ENCODE peak calls at places on chromosomes 11 and 22, in ten cellular contexts. L, J, T, B, W, A, G, P, F and Q are unnamed samples.

GRCh38 chr11:35177370-35177769 is 38.4 kb downstream of the CD44 start:
- DNase-seq in L (peak; percentile 62), J (no peak), T (no peak), B (no peak), W (no peak), A (peak; percentile 35), G (no peak), P (no peak), F (no peak), Q (no peak)

GRCh38 chr22:30240541-30241417 is 5.8 kb downstream of the LIF start:
- DNase-seq in L (no peak), J (no peak), T (no peak), B (no peak), W (no peak), A (no peak), G (no peak), P (no peak), F (no peak), Q (no peak)

GRCh38 chr11:64226507-64227051 is 505 bp downstream of the NUDT22 start:
- DNase-seq in L (no peak), J (peak; percentile 76), T (no peak), B (peak; percentile 59), W (peak; percentile 91), A (no peak), G (no peak), P (no peak), F (no peak), Q (peak; percentile 61)

GRCh38 chr11:131810511-131810910 is 440.1 kb downstream of the NTM start:
- DNase-seq in L (no peak), J (no peak), T (no peak), B (no peak), W (no peak), A (no peak), G (no peak), P (no peak), F (no peak), Q (no peak)

GRCh38 chr11:109697140-109697843 is 275.3 kb downstream of the C11orf87 start:
- DNase-seq in L (no peak), J (no peak), T (peak; percentile 76), B (peak; percentile 59), W (no peak), A (peak; percentile 55), G (no peak), P (no peak), F (no peak), Q (peak; percentile 83)

GRCh38 chr11:66326261-66327111 is 9.6 kb upstream of the CD248 start:
- DNase-seq in L (no peak), J (no peak), T (peak; percentile 72), B (no peak), W (peak; percentile 89), A (no peak), G (no peak), P (no peak), F (no peak), Q (no peak)

GRCh38 chr11:2913029-2913431 is 16.2 kb downstream of the PHLDA2 start:
- DNase-seq in L (no peak), J (peak; percentile 59), T (peak; percentile 35), B (peak; percentile 54), W (no peak), A (peak; percentile 58), G (no peak), P (no peak), F (no peak), Q (no peak)

GRCh38 chr22:45742866-45743450 is 71.3 kb downstream of the ATXN10 start:
- DNase-seq in L (peak; percentile 54), J (peak; percentile 31), T (peak; percentile 73), B (peak; percentile 38), W (no peak), A (peak; percentile 25), G (no peak), P (no peak), F (no peak), Q (no peak)

GRCh38 chr11:80958414-80958813 is 1517.6 kb upstream of the TENM4 start:
- DNase-seq in L (peak; percentile 74), J (no peak), T (peak; percentile 91), B (no peak), W (no peak), A (peak; percentile 25), G (no peak), P (no peak), F (no peak), Q (peak; percentile 63)

GRCh38 chr22:46003271-46004091 is 26.5 kb upstream of the WNT7B start:
- DNase-seq in L (no peak), J (no peak), T (no peak), B (no peak), W (no peak), A (no peak), G (no peak), P (no peak), F (no peak), Q (no peak)

GRCh38 chr22:37428649-37429586 is 1.6 kb upstream of the ELFN2 start:
- DNase-seq in L (no peak), J (peak; percentile 51), T (peak; percentile 58), B (peak; percentile 50), W (no peak), A (no peak), G (no peak), P (no peak), F (no peak), Q (peak; percentile 36)

GRCh38 chr11:77106759-77107158 is 4.1 kb downstream of the OMP start:
- DNase-seq in L (no peak), J (no peak), T (no peak), B (no peak), W (no peak), A (no peak), G (no peak), P (no peak), F (no peak), Q (no peak)

GRCh38 chr11:96652516-96652915 is 262.7 kb downstream of the JRKL start:
- DNase-seq in L (no peak), J (no peak), T (no peak), B (no peak), W (no peak), A (no peak), G (no peak), P (no peak), F (no peak), Q (no peak)

GRCh38 chr11:133047036-133047800 is 485.1 kb downstream of the OPCML start:
- DNase-seq in L (no peak), J (no peak), T (no peak), B (no peak), W (peak; percentile 70), A (no peak), G (no peak), P (no peak), F (peak; percentile 13), Q (no peak)

GRCh38 chr11:23497040-23497439 is 636.8 kb upstream of the CCDC179 start:
- DNase-seq in L (no peak), J (no peak), T (no peak), B (no peak), W (no peak), A (no peak), G (no peak), P (no peak), F (no peak), Q (peak; percentile 62)

GRCh38 chr11:34266090-34266912 is 91.5 kb downstream of the ABTB2 start:
- DNase-seq in L (peak; percentile 85), J (no peak), T (peak; percentile 95), B (peak; percentile 24), W (no peak), A (peak; percentile 82), G (no peak), P (no peak), F (peak; percentile 64), Q (peak; percentile 73)

GRCh38 chr11:115817844-115818565 is 313.8 kb upstream of the CADM1 start:
- DNase-seq in L (no peak), J (no peak), T (no peak), B (no peak), W (no peak), A (no peak), G (no peak), P (no peak), F (no peak), Q (no peak)

GRCh38 chr11:35658028-35658948 is 4.3 kb upstream of the TRIM44 start:
- DNase-seq in L (no peak), J (no peak), T (no peak), B (no peak), W (no peak), A (no peak), G (no peak), P (no peak), F (no peak), Q (no peak)